ENCODE peak calls at places on chromosomes 7 and 10, in four cellular contexts. D is left cardiac atrium, S is substantia nigra, Z is midbrain. L is an unnamed sample.

GRCh38 chr7:97697396-97697795 is 34.5 kb upstream of the TAC1 start:
- DNase-seq in Z (no peak), D (no peak), S (no peak), L (no peak)

GRCh38 chr7:157824011-157824818 is 487.4 kb downstream of the DNAJB6 start:
- DNase-seq in S (no peak), D (no peak), Z (no peak), L (no peak)

GRCh38 chr10:130463876-130464360 is 327.7 kb downstream of the GLRX3 start:
- DNase-seq in Z (no peak), D (no peak), S (no peak), L (no peak)

GRCh38 chr7:105125745-105126144 is 111.7 kb downstream of the KMT2E start:
- DNase-seq in S (no peak), Z (no peak), D (no peak), L (no peak)

GRCh38 chr10:58481569-58482109 is 31.0 kb upstream of the BICC1 start:
- DNase-seq in Z (no peak), S (no peak), D (no peak), L (no peak)

GRCh38 chr10:102735065-102735562 is 8.6 kb upstream of the WBP1L start:
- DNase-seq in S (no peak), Z (no peak), D (peak; percentile 51), L (no peak)

GRCh38 chr10:36465604-36466379 is 659.6 kb upstream of the ANKRD30A start:
- DNase-seq in S (no peak), Z (no peak), D (no peak), L (no peak)

GRCh38 chr10:62772186-62772950 is 32.2 kb upstream of the ADO start:
- DNase-seq in Z (no peak), D (no peak), S (no peak), L (no peak)

GRCh38 chr7:83072576-83073517 is 89.8 kb downstream of the PCLO start:
- DNase-seq in S (no peak), Z (no peak), D (no peak), L (no peak)

GRCh38 chr10:16822726-16823360 is 5.6 kb upstream of the RSU1 start:
- DNase-seq in D (no peak), Z (no peak), S (no peak), L (no peak)

GRCh38 chr7:24702674-24703235 is 54.5 kb downstream of the GSDME start:
- DNase-seq in S (no peak), Z (no peak), D (no peak), L (no peak)

GRCh38 chr7:159197066-159197975 is 52.7 kb upstream of the VIPR2 start:
- DNase-seq in S (no peak), Z (no peak), D (no peak), L (no peak)